ENCODE peak calls at places on chromosomes 5 and 9, in nine cellular contexts. F is breast epithelium, Y is transverse colon, U is body of pancreas, V is PC-9, E is upper lobe of right lung, A is fibroblast of lung, O is SJCRH30, S is A549. X is an unnamed sample. For H3K4me1 and H3K9me3, the result is how much of the 10 kb centered on the place peaks cover.

GRCh38 chr9:125932012-125932411 is 184.8 kb downstream of the PBX3 start:
- DNase-seq in O (peak), Y (peak), F (no peak), S (peak), E (no peak), U (no peak), V (no peak), A (peak), X (no peak)

GRCh38 chr5:138243794-138244193 is 30.6 kb downstream of the GFRA3 start:
- DNase-seq in U (no peak), F (no peak), V (no peak), O (peak), Y (no peak), E (no peak), S (no peak), A (no peak), X (no peak)

GRCh38 chr9:31908158-31908890 is 476.1 kb upstream of the ACO1 start:
- DNase-seq in O (peak), V (peak), E (no peak), U (no peak), S (no peak), Y (no peak), A (no peak), F (no peak), X (no peak)

GRCh38 chr9:78559449-78559885 is 262.5 kb downstream of the PSAT1 start:
- DNase-seq in F (no peak), U (no peak), O (no peak), S (no peak), A (peak), E (no peak), V (no peak), Y (no peak), X (no peak)

GRCh38 chr5:90650767-90651166 is 92.2 kb downstream of the ADGRV1 start:
- DNase-seq in U (no peak), Y (no peak), F (no peak), A (no peak), S (no peak), E (no peak), V (no peak), O (no peak), X (no peak)

GRCh38 chr9:121498487-121499176 is 1.0 kb downstream of the GGTA1 start:
- DNase-seq in U (no peak), A (peak), O (peak), E (peak), Y (no peak), F (no peak), S (peak), V (no peak), X (peak)

GRCh38 chr5:167944121-167944858 is 347.2 kb upstream of the WWC1 start:
- DNase-seq in S (no peak), E (no peak), U (no peak), O (peak), F (no peak), V (no peak), Y (no peak), A (no peak), X (no peak)

GRCh38 chr5:43010956-43011355 is 29.2 kb downstream of the ANXA2R start:
- DNase-seq in E (no peak), F (no peak), A (peak), U (no peak), V (no peak), S (no peak), Y (no peak), O (peak), X (no peak)

GRCh38 chr9:136328622-136329041 is 1.3 kb downstream of the GPSM1 start:
- DNase-seq in U (no peak), E (no peak), V (no peak), Y (no peak), S (no peak), A (peak), O (peak), F (no peak), X (no peak)

GRCh38 chr5:8770431-8770830 is 775.4 kb downstream of the SEMA5A start:
- DNase-seq in V (no peak), U (no peak), E (no peak), A (no peak), F (no peak), O (no peak), Y (no peak), S (no peak), X (no peak)

GRCh38 chr9:114460513-114461225 is 44.6 kb downstream of the WHRN start:
- DNase-seq in A (no peak), V (no peak), O (peak), U (no peak), S (no peak), E (no peak), Y (no peak), F (no peak), X (no peak)

GRCh38 chr9:125492719-125493118 is 214.3 kb downstream of the MAPKAP1 start:
- DNase-seq in Y (no peak), U (no peak), A (no peak), F (no peak), O (no peak), S (no peak), V (no peak), E (no peak), X (no peak)

GRCh38 chr5:147578228-147579024 is 68.6 kb upstream of the DPYSL3 start:
- DNase-seq in Y (no peak), U (no peak), V (no peak), F (no peak), S (peak), E (no peak), A (peak), O (peak), X (no peak)

GRCh38 chr5:74167206-74167929 is 473.2 kb downstream of the ENC1 start:
- DNase-seq in U (no peak), Y (no peak), A (peak), O (peak), V (peak), E (no peak), F (no peak), S (peak), X (no peak)

GRCh38 chr5:55708732-55709131 is 3.4 kb downstream of the SLC38A9 start:
- DNase-seq in V (no peak), O (no peak), S (no peak), E (no peak), Y (no peak), U (peak), F (no peak), A (peak), X (no peak)

GRCh38 chr9:110088099-110088498 is 119.9 kb downstream of the C9orf152 start:
- DNase-seq in F (no peak), A (no peak), E (no peak), U (no peak), O (no peak), V (no peak), Y (no peak), S (no peak), X (no peak)

GRCh38 chr9:133032171-133032570 is 1.4 kb downstream of the GTF3C5 start:
- DNase-seq in A (no peak), U (no peak), O (no peak), Y (no peak), V (no peak), S (no peak), F (no peak), E (no peak), X (no peak)

GRCh38 chr9:37146372-37146771 is 26.0 kb downstream of the ZCCHC7 start:
- DNase-seq in S (no peak), V (no peak), U (no peak), A (no peak), Y (no peak), F (no peak), E (no peak), O (no peak), X (no peak)

GRCh38 chr5:173472164-173472563 is 143.9 kb upstream of the STC2 start:
- DNase-seq in O (peak), U (peak), S (peak), A (peak), Y (peak), E (no peak), V (peak), F (no peak), X (peak)

GRCh38 chr5:32475338-32476097 is 31.0 kb upstream of the ZFR start:
- DNase-seq in U (no peak), Y (no peak), A (no peak), F (no peak), V (no peak), O (peak), E (no peak), S (no peak), X (no peak)

GRCh38 chr9:137437691-137438590 is 3.2 kb downstream of the ENTPD8 start:
- DNase-seq in E (peak), V (no peak), U (peak), Y (no peak), S (no peak), O (no peak), F (no peak), A (no peak), X (no peak)

GRCh38 chr5:143836161-143836725 is 24.3 kb downstream of the HMHB1 start:
- DNase-seq in E (no peak), F (no peak), A (no peak), S (no peak), Y (no peak), U (no peak), O (no peak), V (no peak), X (no peak)

GRCh38 chr5:1137567-1138444 is 25.9 kb upstream of the SLC12A7 start:
- DNase-seq in S (no peak), F (peak), E (no peak), Y (peak), A (no peak), V (peak), U (no peak), O (no peak), X (no peak)

GRCh38 chr9:6113312-6113711 is 97.9 kb upstream of the RANBP6 start:
- DNase-seq in E (no peak), V (no peak), O (no peak), A (no peak), S (no peak), U (no peak), Y (no peak), F (no peak), X (no peak)

GRCh38 chr5:179302499-179303185 is 42.6 kb downstream of the ADAMTS2 start:
- DNase-seq in E (peak), F (no peak), V (no peak), A (no peak), Y (no peak), S (no peak), U (peak), O (no peak), X (no peak)

GRCh38 chr5:171852255-171852681 is 66.7 kb downstream of the SMIM23 start:
- DNase-seq in V (peak), O (peak), Y (no peak), E (no peak), S (no peak), F (no peak), A (no peak), U (no peak), X (no peak)

GRCh38 chr5:62263401-62263800 is 42.6 kb upstream of the KIF2A start:
- DNase-seq in A (no peak), Y (no peak), F (no peak), E (no peak), O (no peak), V (no peak), S (no peak), U (no peak), X (no peak)

GRCh38 chr5:55440188-55440646 is 94.5 kb downstream of the PLPP1 start:
- DNase-seq in U (no peak), E (no peak), F (no peak), A (peak), V (no peak), O (no peak), S (no peak), Y (no peak), X (no peak)

GRCh38 chr9:6681147-6681956 is 35.8 kb upstream of the GLDC start:
- DNase-seq in S (peak), E (peak), F (peak), Y (peak), V (peak), O (peak), A (peak), U (peak), X (peak)

GRCh38 chr9:119477197-119477596 is 108.0 kb upstream of the BRINP1 start:
- DNase-seq in A (no peak), V (no peak), E (no peak), F (no peak), O (no peak), U (no peak), S (no peak), Y (no peak), X (no peak)

GRCh38 chr5:154945695-154946301 is 4.9 kb downstream of the MRPL22 start:
- DNase-seq in E (no peak), U (no peak), F (no peak), V (no peak), A (peak), S (peak), Y (no peak), O (peak), X (no peak)

GRCh38 chr9:83062653-83063527 is at the start of gene RASEF:
- DNase-seq in F (peak), O (peak), V (peak), A (peak), E (peak), Y (peak), S (peak), U (peak), X (no peak)

DNA sequence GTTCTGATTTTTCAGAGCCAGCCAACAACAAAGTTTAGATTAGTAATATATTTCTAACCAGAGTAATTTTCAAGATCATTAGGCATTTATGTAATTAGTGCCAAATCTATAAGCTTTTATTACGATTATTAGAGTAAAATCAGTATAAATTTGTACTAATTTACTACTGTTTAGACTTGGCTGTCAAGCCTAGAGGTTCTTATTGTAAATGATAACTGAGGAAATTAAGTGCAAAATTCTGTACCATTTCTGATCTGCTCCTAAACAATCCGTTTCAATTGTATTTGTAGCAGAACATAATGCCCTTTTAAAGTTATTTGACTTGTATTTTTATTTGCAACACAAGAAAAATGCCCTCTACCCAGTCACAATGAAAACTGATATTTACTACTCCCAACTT is 1.1 kb upstream of the OTP start:
- DNase-seq in U (no peak), A (no peak), E (no peak), Y (no peak), O (no peak), F (no peak), V (no peak), S (no peak), X (no peak)
- H3K4me1 ChIP-seq in U (under half), A (under half), E (under half), Y (under half), O (under half), F (under half), V (under half), S (under half), X (under half)

GRCh38 chr5:10635861-10636350 is 72.0 kb downstream of the ANKRD33B start:
- DNase-seq in A (peak), V (no peak), U (no peak), S (no peak), F (no peak), E (no peak), Y (no peak), O (no peak), X (no peak)

GRCh38 chr5:10634056-10634455 is 70.2 kb downstream of the ANKRD33B start:
- DNase-seq in Y (no peak), U (no peak), A (no peak), E (no peak), O (no peak), F (no peak), S (no peak), V (no peak), X (no peak)

GRCh38 chr5:10636363-10637142 is 72.7 kb downstream of the ANKRD33B start:
- DNase-seq in U (no peak), F (no peak), O (no peak), Y (no peak), S (no peak), V (no peak), E (no peak), A (no peak), X (no peak)

GRCh38 chr5:10634562-10634961 is 70.7 kb downstream of the ANKRD33B start:
- DNase-seq in U (no peak), Y (no peak), S (no peak), A (no peak), E (no peak), O (no peak), V (no peak), F (no peak), X (no peak)

DNA sequence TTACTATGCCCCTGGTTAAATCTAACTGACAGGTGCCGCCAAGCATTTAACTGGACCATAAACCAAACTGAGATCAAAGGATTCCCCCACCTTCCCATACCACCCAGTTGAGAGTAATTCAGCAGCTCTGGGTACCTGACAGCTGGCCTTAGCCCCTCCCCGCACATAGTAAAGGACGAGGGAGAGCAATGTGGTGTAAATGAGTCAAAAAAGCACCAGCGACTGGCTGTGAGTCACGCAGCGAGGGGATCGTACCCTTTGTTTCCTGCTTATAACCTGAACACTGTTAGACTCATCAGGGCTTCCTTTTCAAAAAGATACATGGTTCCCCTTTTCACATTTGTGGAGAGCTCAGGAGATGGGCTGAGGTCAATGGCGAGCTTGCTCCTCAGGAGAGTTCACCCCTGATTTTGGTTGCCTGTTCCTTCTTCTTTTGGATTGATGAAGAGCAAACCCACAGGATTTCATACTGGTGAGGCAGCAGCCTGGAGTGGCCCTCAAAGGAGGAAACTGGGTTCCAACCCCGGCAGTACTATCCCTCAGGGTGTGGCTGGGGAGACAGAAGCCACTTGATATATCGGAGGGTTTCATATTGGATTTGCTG is 71.5 kb downstream of the ANKRD33B start:
- DNase-seq in A (peak), E (no peak), S (no peak), F (no peak), Y (no peak), O (no peak), U (no peak), V (no peak), X (no peak)
- H3K9me3 ChIP-seq in A (under half), E (under half), S (under half), F (under half), Y (under half), O (under half), U (under half), V (under half), X (under half)

DNA sequence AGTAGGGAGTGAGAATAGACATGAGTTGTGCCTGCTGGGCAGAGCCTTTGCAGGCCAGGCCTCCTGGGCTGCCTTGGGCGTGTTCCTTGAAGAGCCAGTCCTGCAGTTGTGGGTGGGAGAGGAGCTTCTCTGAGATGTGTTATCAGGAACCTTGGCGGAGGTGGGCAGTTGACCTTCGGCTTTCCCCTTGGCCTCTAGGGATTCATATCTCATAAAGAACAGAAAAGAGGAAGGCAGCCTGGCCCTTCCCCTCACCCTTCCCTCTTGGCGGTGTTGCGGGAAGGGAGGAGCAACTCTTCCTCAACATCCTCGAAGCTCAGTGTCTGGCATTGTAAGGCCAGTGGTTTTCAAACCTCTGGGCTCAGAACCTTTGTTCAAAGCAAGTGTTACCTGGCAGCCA is 59.2 kb downstream of the DAPK1 start:
- DNase-seq in Y (no peak), F (no peak), A (no peak), E (no peak), U (no peak), V (no peak), S (no peak), O (no peak), X (no peak)
- H3K4me1 ChIP-seq in Y (under half), F (under half), A (under half), E (under half), U (under half), V (under half), S (under half), O (under half), X (under half)

DNA sequence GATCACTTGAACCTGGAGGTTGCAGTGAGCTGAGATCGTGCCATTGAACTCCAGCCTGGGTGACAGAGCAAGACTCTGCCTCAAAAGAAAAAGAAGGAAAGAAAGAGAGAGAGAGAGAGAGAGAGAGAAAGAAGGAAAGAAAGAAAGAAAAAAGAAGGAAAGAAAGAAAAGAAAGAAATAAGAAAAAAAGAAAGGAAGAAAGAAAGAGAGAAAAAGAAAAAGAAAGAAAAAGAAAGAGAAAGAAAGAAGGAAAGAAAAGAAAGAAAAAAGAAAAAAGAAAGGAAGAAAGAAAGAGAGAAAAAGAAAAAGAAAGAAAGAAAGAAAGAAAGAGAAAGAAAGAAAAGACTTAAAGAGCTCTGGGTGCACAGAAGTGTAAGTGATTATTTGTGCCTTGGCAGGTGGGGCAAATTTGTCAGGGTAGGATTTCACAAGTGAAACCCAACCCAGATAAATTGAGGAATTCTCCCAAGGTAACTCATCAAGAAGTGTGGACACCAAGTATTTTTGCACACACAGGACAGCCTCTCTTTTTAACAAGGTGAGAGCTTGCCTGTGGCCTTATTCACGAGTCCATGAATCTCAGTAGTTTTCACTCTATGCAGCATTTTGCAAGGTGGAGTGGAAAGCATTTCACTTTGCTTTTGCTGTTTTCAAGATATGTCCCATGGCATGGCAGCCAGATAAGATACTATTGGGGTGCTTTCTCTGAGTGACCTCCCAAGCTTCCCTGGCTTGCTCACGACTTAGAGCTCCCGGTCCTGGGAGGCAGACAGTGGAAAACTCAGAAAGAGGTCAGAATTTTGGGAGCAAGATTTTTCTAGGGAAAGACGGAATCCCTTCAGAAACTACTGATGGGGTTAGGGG is 57.8 kb downstream of the C9orf153 start:
- DNase-seq in Y (no peak), S (no peak), E (no peak), V (no peak), F (no peak), U (no peak), O (no peak), A (no peak), X (no peak)
- H3K9me3 ChIP-seq in Y (under half), S (under half), E (under half), V (under half), F (under half), U (under half), O (under half), A (under half), X (under half)